ENCODE peak calls at places on chromosomes 12 and 14, in ten cellular contexts. One of them, this sample, is unnamed.

GRCh38 chr14:53542692-53543091 is 389.6 kb upstream of the DDHD1 start:
- DNase-seq in pancreas: no peak
- DNase-seq in CD4-positive, alpha-beta memory T cell: no peak
- DNase-seq in breast epithelium: peak
- DNase-seq in adipocyte: peak
- DNase-seq in BE2C: peak
- DNase-seq in body of pancreas: peak
- DNase-seq in HL-60: no peak
- DNase-seq in psoas muscle: no peak
- DNase-seq in RWPE2: no peak
- DNase-seq in this sample: peak

GRCh38 chr12:62637679-62638078 is 171.1 kb downstream of the MON2 start:
- DNase-seq in pancreas: no peak
- DNase-seq in CD4-positive, alpha-beta memory T cell: no peak
- DNase-seq in breast epithelium: no peak
- DNase-seq in adipocyte: no peak
- DNase-seq in BE2C: no peak
- DNase-seq in body of pancreas: no peak
- DNase-seq in HL-60: no peak
- DNase-seq in psoas muscle: no peak
- DNase-seq in RWPE2: no peak
- DNase-seq in this sample: no peak

GRCh38 chr14:60165547-60165876 is 314 bp upstream of the DHRS7 start:
- DNase-seq in pancreas: no peak
- DNase-seq in CD4-positive, alpha-beta memory T cell: no peak
- DNase-seq in breast epithelium: no peak
- DNase-seq in adipocyte: no peak
- DNase-seq in BE2C: no peak
- DNase-seq in body of pancreas: no peak
- DNase-seq in HL-60: no peak
- DNase-seq in psoas muscle: no peak
- DNase-seq in RWPE2: no peak
- DNase-seq in this sample: no peak

GRCh38 chr12:97250483-97250882 is 212.1 kb upstream of the RMST start:
- DNase-seq in pancreas: no peak
- DNase-seq in CD4-positive, alpha-beta memory T cell: no peak
- DNase-seq in breast epithelium: no peak
- DNase-seq in adipocyte: no peak
- DNase-seq in BE2C: no peak
- DNase-seq in body of pancreas: no peak
- DNase-seq in HL-60: no peak
- DNase-seq in psoas muscle: no peak
- DNase-seq in RWPE2: no peak
- DNase-seq in this sample: no peak

GRCh38 chr12:48000878-48001321 is 3.4 kb downstream of the COL2A1 start:
- DNase-seq in pancreas: no peak
- DNase-seq in CD4-positive, alpha-beta memory T cell: no peak
- DNase-seq in breast epithelium: peak
- DNase-seq in adipocyte: peak
- DNase-seq in BE2C: peak
- DNase-seq in body of pancreas: no peak
- DNase-seq in HL-60: no peak
- DNase-seq in psoas muscle: peak
- DNase-seq in RWPE2: no peak
- DNase-seq in this sample: peak

GRCh38 chr14:75254901-75255300 is 23.7 kb upstream of the FOS start:
- DNase-seq in pancreas: no peak
- DNase-seq in CD4-positive, alpha-beta memory T cell: no peak
- DNase-seq in breast epithelium: peak
- DNase-seq in adipocyte: no peak
- DNase-seq in BE2C: no peak
- DNase-seq in body of pancreas: no peak
- DNase-seq in HL-60: no peak
- DNase-seq in psoas muscle: no peak
- DNase-seq in RWPE2: peak
- DNase-seq in this sample: peak

GRCh38 chr12:11876301-11876700 is 194.4 kb upstream of the BCL2L14 start:
- DNase-seq in pancreas: no peak
- DNase-seq in CD4-positive, alpha-beta memory T cell: peak
- DNase-seq in breast epithelium: no peak
- DNase-seq in adipocyte: no peak
- DNase-seq in BE2C: no peak
- DNase-seq in body of pancreas: no peak
- DNase-seq in HL-60: no peak
- DNase-seq in psoas muscle: no peak
- DNase-seq in RWPE2: no peak
- DNase-seq in this sample: no peak

GRCh38 chr12:481422-481821 is 21.7 kb downstream of the B4GALNT3 start:
- DNase-seq in pancreas: no peak
- DNase-seq in CD4-positive, alpha-beta memory T cell: no peak
- DNase-seq in breast epithelium: no peak
- DNase-seq in adipocyte: peak
- DNase-seq in BE2C: peak
- DNase-seq in body of pancreas: no peak
- DNase-seq in HL-60: no peak
- DNase-seq in psoas muscle: peak
- DNase-seq in RWPE2: no peak
- DNase-seq in this sample: no peak

GRCh38 chr14:60101801-60102200 is 10.1 kb downstream of the PCNX4 start:
- DNase-seq in pancreas: no peak
- DNase-seq in CD4-positive, alpha-beta memory T cell: no peak
- DNase-seq in breast epithelium: no peak
- DNase-seq in adipocyte: peak
- DNase-seq in BE2C: no peak
- DNase-seq in body of pancreas: no peak
- DNase-seq in HL-60: no peak
- DNase-seq in psoas muscle: no peak
- DNase-seq in RWPE2: no peak
- DNase-seq in this sample: peak

GRCh38 chr14:97166497-97166896 is 369.3 kb downstream of the VRK1 start:
- DNase-seq in pancreas: no peak
- DNase-seq in CD4-positive, alpha-beta memory T cell: no peak
- DNase-seq in breast epithelium: no peak
- DNase-seq in adipocyte: no peak
- DNase-seq in BE2C: no peak
- DNase-seq in body of pancreas: no peak
- DNase-seq in HL-60: no peak
- DNase-seq in psoas muscle: no peak
- DNase-seq in RWPE2: no peak
- DNase-seq in this sample: no peak

GRCh38 chr14:83556746-83557460 is 1973.0 kb upstream of the FLRT2 start:
- DNase-seq in pancreas: no peak
- DNase-seq in CD4-positive, alpha-beta memory T cell: no peak
- DNase-seq in breast epithelium: no peak
- DNase-seq in adipocyte: peak
- DNase-seq in BE2C: no peak
- DNase-seq in body of pancreas: no peak
- DNase-seq in HL-60: no peak
- DNase-seq in psoas muscle: no peak
- DNase-seq in RWPE2: no peak
- DNase-seq in this sample: peak

GRCh38 chr12:123270380-123271181 is 1.1 kb downstream of the CDK2AP1 start:
- DNase-seq in pancreas: peak
- DNase-seq in CD4-positive, alpha-beta memory T cell: no peak
- DNase-seq in breast epithelium: no peak
- DNase-seq in adipocyte: peak
- DNase-seq in BE2C: peak
- DNase-seq in body of pancreas: no peak
- DNase-seq in HL-60: peak
- DNase-seq in psoas muscle: peak
- DNase-seq in RWPE2: no peak
- DNase-seq in this sample: peak

GRCh38 chr14:36424478-36425102 is 95.4 kb downstream of the NKX2-1 start:
- DNase-seq in pancreas: no peak
- DNase-seq in CD4-positive, alpha-beta memory T cell: no peak
- DNase-seq in breast epithelium: no peak
- DNase-seq in adipocyte: no peak
- DNase-seq in BE2C: no peak
- DNase-seq in body of pancreas: no peak
- DNase-seq in HL-60: no peak
- DNase-seq in psoas muscle: no peak
- DNase-seq in RWPE2: no peak
- DNase-seq in this sample: no peak

GRCh38 chr12:81077329-81077685 is 572 bp upstream of the ACSS3 start:
- DNase-seq in pancreas: no peak
- DNase-seq in CD4-positive, alpha-beta memory T cell: no peak
- DNase-seq in breast epithelium: no peak
- DNase-seq in adipocyte: peak
- DNase-seq in BE2C: no peak
- DNase-seq in body of pancreas: no peak
- DNase-seq in HL-60: no peak
- DNase-seq in psoas muscle: peak
- DNase-seq in RWPE2: no peak
- DNase-seq in this sample: no peak

GRCh38 chr12:129717438-129717837 is 186.4 kb downstream of the TMEM132D start:
- DNase-seq in pancreas: no peak
- DNase-seq in CD4-positive, alpha-beta memory T cell: no peak
- DNase-seq in breast epithelium: no peak
- DNase-seq in adipocyte: no peak
- DNase-seq in BE2C: no peak
- DNase-seq in body of pancreas: no peak
- DNase-seq in HL-60: no peak
- DNase-seq in psoas muscle: no peak
- DNase-seq in RWPE2: no peak
- DNase-seq in this sample: no peak

GRCh38 chr12:102769323-102769916 is 147.6 kb downstream of the PAH start:
- DNase-seq in pancreas: no peak
- DNase-seq in CD4-positive, alpha-beta memory T cell: peak
- DNase-seq in breast epithelium: peak
- DNase-seq in adipocyte: peak
- DNase-seq in BE2C: peak
- DNase-seq in body of pancreas: peak
- DNase-seq in HL-60: peak
- DNase-seq in psoas muscle: peak
- DNase-seq in RWPE2: no peak
- DNase-seq in this sample: peak

GRCh38 chr12:131103614-131104463 is 150.1 kb downstream of the ADGRD1 start:
- DNase-seq in pancreas: no peak
- DNase-seq in CD4-positive, alpha-beta memory T cell: no peak
- DNase-seq in breast epithelium: no peak
- DNase-seq in adipocyte: no peak
- DNase-seq in BE2C: no peak
- DNase-seq in body of pancreas: no peak
- DNase-seq in HL-60: no peak
- DNase-seq in psoas muscle: peak
- DNase-seq in RWPE2: no peak
- DNase-seq in this sample: no peak

GRCh38 chr12:70154087-70154486 is 89.1 kb upstream of the CNOT2 start:
- DNase-seq in pancreas: no peak
- DNase-seq in CD4-positive, alpha-beta memory T cell: no peak
- DNase-seq in breast epithelium: no peak
- DNase-seq in adipocyte: no peak
- DNase-seq in BE2C: no peak
- DNase-seq in body of pancreas: no peak
- DNase-seq in HL-60: no peak
- DNase-seq in psoas muscle: no peak
- DNase-seq in RWPE2: no peak
- DNase-seq in this sample: peak

DNA sequence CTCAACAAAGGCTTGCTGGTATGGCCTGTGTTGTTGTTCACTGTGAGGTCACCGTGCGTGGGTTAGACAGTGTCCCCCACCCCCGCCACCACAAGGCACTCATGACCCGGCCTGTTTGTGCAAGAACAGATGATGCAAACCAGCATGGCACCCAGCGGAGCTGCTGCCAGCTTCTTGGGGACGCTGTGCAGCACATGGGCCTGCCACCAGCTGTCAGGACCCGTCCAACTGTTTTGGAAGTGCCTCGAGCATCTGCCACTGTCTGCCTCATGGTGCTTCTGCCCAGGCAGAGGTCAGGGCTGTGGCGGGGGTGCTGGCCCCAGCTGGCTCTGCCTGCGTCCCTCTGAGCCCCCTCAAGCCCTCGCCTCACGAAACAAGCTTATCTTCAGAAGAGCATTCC is 1.5 kb downstream of the ASB2 start:
- DNase-seq in pancreas: no peak
- DNase-seq in CD4-positive, alpha-beta memory T cell: no peak
- DNase-seq in breast epithelium: no peak
- DNase-seq in adipocyte: no peak
- DNase-seq in BE2C: no peak
- DNase-seq in body of pancreas: no peak
- DNase-seq in HL-60: peak
- DNase-seq in psoas muscle: peak
- DNase-seq in RWPE2: no peak
- DNase-seq in this sample: no peak
- H3K4me3 ChIP-seq in pancreas: no peak
- H3K4me3 ChIP-seq in CD4-positive, alpha-beta memory T cell: no peak
- H3K4me3 ChIP-seq in breast epithelium: peak
- H3K4me3 ChIP-seq in adipocyte: no peak
- H3K4me3 ChIP-seq in BE2C: no peak
- H3K4me3 ChIP-seq in body of pancreas: no peak
- H3K4me3 ChIP-seq in HL-60: no peak
- H3K4me3 ChIP-seq in psoas muscle: peak
- H3K4me3 ChIP-seq in RWPE2: no peak
- H3K4me3 ChIP-seq in this sample: no peak

DNA sequence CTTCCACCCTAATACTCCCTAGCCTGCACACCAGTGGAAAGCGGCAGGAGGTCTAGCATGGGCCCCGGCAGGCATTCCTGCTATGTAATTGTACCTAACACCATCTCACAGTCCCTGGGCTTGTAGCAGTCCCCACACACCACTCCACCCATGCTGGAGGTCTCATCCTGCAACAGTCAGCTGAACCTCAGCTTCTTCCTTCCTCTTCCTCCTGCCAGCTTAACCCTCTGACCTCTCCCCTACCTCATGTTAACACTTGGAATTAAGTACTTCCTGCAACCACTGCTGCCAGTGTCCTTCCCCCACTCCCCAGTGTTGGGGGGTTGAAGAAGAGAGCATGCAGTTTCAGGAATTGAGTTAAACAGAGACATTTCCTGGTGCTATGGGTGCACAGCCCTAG is 7.6 kb downstream of the ADCY4 start:
- DNase-seq in pancreas: no peak
- DNase-seq in CD4-positive, alpha-beta memory T cell: no peak
- DNase-seq in breast epithelium: no peak
- DNase-seq in adipocyte: no peak
- DNase-seq in BE2C: no peak
- DNase-seq in body of pancreas: no peak
- DNase-seq in HL-60: peak
- DNase-seq in psoas muscle: no peak
- DNase-seq in RWPE2: no peak
- DNase-seq in this sample: no peak
- H3K4me3 ChIP-seq in pancreas: no peak
- H3K4me3 ChIP-seq in CD4-positive, alpha-beta memory T cell: no peak
- H3K4me3 ChIP-seq in breast epithelium: no peak
- H3K4me3 ChIP-seq in adipocyte: no peak
- H3K4me3 ChIP-seq in BE2C: no peak
- H3K4me3 ChIP-seq in body of pancreas: no peak
- H3K4me3 ChIP-seq in HL-60: no peak
- H3K4me3 ChIP-seq in psoas muscle: no peak
- H3K4me3 ChIP-seq in RWPE2: no peak
- H3K4me3 ChIP-seq in this sample: no peak

GRCh38 chr14:103607039-103607668 is 21.9 kb upstream of the KLC1 start:
- DNase-seq in pancreas: no peak
- DNase-seq in CD4-positive, alpha-beta memory T cell: peak
- DNase-seq in breast epithelium: peak
- DNase-seq in adipocyte: peak
- DNase-seq in BE2C: peak
- DNase-seq in body of pancreas: peak
- DNase-seq in HL-60: peak
- DNase-seq in psoas muscle: peak
- DNase-seq in RWPE2: no peak
- DNase-seq in this sample: peak
- H3K4me3 ChIP-seq in pancreas: no peak
- H3K4me3 ChIP-seq in CD4-positive, alpha-beta memory T cell: peak
- H3K4me3 ChIP-seq in breast epithelium: peak
- H3K4me3 ChIP-seq in adipocyte: peak
- H3K4me3 ChIP-seq in BE2C: peak
- H3K4me3 ChIP-seq in body of pancreas: no peak
- H3K4me3 ChIP-seq in HL-60: peak
- H3K4me3 ChIP-seq in psoas muscle: peak
- H3K4me3 ChIP-seq in RWPE2: no peak
- H3K4me3 ChIP-seq in this sample: no peak

GRCh38 chr12:107641154-107641553 is 44.4 kb upstream of the PWP1 start:
- DNase-seq in pancreas: no peak
- DNase-seq in CD4-positive, alpha-beta memory T cell: no peak
- DNase-seq in breast epithelium: no peak
- DNase-seq in adipocyte: no peak
- DNase-seq in BE2C: no peak
- DNase-seq in body of pancreas: no peak
- DNase-seq in HL-60: no peak
- DNase-seq in psoas muscle: no peak
- DNase-seq in RWPE2: no peak
- DNase-seq in this sample: no peak
- H3K4me3 ChIP-seq in pancreas: no peak
- H3K4me3 ChIP-seq in CD4-positive, alpha-beta memory T cell: no peak
- H3K4me3 ChIP-seq in breast epithelium: no peak
- H3K4me3 ChIP-seq in adipocyte: no peak
- H3K4me3 ChIP-seq in BE2C: no peak
- H3K4me3 ChIP-seq in body of pancreas: no peak
- H3K4me3 ChIP-seq in HL-60: no peak
- H3K4me3 ChIP-seq in psoas muscle: no peak
- H3K4me3 ChIP-seq in RWPE2: no peak
- H3K4me3 ChIP-seq in this sample: no peak

This sample was measured in epithelial cell of esophagus.